ENCODE peak calls at places on chromosome 7, in five cellular contexts. S, P, W, Z and J are unnamed samples.

GRCh38 chr7:25659841-25660240 is 431.6 kb upstream of the NPVF start:
- DNase-seq in S (no peak), P (no peak), W (no peak), Z (no peak), J (no peak)

GRCh38 chr7:104011829-104012228 is 22.4 kb upstream of the RELN start:
- DNase-seq in S (no peak), P (no peak), W (no peak), Z (no peak), J (no peak)

GRCh38 chr7:75743455-75743859 is 4.7 kb upstream of the HIP1 start:
- DNase-seq in S (no peak), P (no peak), W (no peak), Z (no peak), J (no peak)

GRCh38 chr7:129574487-129574886 is 37.0 kb upstream of the NRF1 start:
- DNase-seq in S (no peak), P (peak; percentile 69), W (no peak), Z (no peak), J (no peak)

GRCh38 chr7:1662767-1663166 is 7.3 kb upstream of the ELFN1 start:
- DNase-seq in S (no peak), P (no peak), W (peak; percentile 25), Z (no peak), J (no peak)

GRCh38 chr7:46696741-46697140 is 775.7 kb upstream of the IGFBP3 start:
- DNase-seq in S (no peak), P (no peak), W (no peak), Z (no peak), J (no peak)

GRCh38 chr7:117283371-117283770 is 39.5 kb downstream of the WNT2 start:
- DNase-seq in S (no peak), P (no peak), W (no peak), Z (no peak), J (no peak)

GRCh38 chr7:10838205-10838604 is 135.5 kb upstream of the PHF14 start:
- DNase-seq in S (no peak), P (no peak), W (no peak), Z (no peak), J (no peak)

GRCh38 chr7:106365252-106366005 is 80.6 kb upstream of the NAMPT start:
- DNase-seq in S (no peak), P (no peak), W (no peak), Z (no peak), J (peak; percentile 16)

GRCh38 chr7:77651544-77652162 is 44.6 kb upstream of the RSBN1L start:
- DNase-seq in S (peak; percentile 13), P (peak; percentile 54), W (no peak), Z (peak; percentile 58), J (peak; percentile 81)

GRCh38 chr7:81685263-81685868 is 84.5 kb downstream of the HGF start:
- DNase-seq in S (no peak), P (no peak), W (no peak), Z (no peak), J (no peak)

GRCh38 chr7:102279537-102280400 is 6.9 kb upstream of the SH2B2 start:
- DNase-seq in S (peak; percentile 27), P (peak; percentile 47), W (peak; percentile 84), Z (peak; percentile 88), J (peak; percentile 94)

GRCh38 chr7:105131033-105131656 is 117.1 kb downstream of the KMT2E start:
- DNase-seq in S (no peak), P (no peak), W (no peak), Z (no peak), J (no peak)

GRCh38 chr7:99004216-99004615 is 125.9 kb downstream of the TRRAP start:
- DNase-seq in S (no peak), P (no peak), W (no peak), Z (no peak), J (no peak)

GRCh38 chr7:73761854-73762658 is 8.0 kb downstream of the CLDN3 start:
- DNase-seq in S (no peak), P (no peak), W (peak; percentile 75), Z (no peak), J (no peak)

GRCh38 chr7:30870821-30871518 is 40.7 kb upstream of the AQP1 start:
- DNase-seq in S (no peak), P (no peak), W (no peak), Z (no peak), J (no peak)

DNA sequence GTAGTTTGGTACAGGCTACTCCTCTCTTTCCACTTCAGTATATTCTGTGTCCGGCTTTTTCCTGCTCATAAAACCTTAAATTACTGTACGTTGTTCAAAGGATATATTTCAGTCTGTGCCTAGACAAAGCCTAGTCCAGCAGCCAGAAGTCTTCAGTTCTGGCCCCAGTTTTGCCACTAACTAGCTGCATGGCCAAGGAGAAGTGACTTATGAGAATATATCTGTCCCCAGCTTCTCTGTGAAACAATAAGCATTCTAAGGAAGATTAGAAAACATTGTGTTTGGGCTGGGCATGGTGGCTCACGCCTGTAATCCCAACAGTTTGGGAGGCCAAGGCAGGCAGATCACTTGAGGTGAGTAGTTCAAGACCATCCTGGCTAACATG is 105.0 kb upstream of the HDAC9 start:
- DNase-seq in S (no peak), P (no peak), W (no peak), Z (no peak), J (no peak)
- H2AFZ ChIP-seq in S (no peak overlapping the region), P (peak overlapping the region; percentile 56), W (no peak overlapping the region), Z (no peak overlapping the region), J (no peak overlapping the region)

GRCh38 chr7:79982151-79982770 is 152.4 kb upstream of the GNAI1 start:
- DNase-seq in S (no peak), P (peak; percentile 32), W (no peak), Z (no peak), J (no peak)
- H3K4me2 ChIP-seq in S (no peak overlapping the region), P (peak overlapping the region; percentile 34), W (no peak overlapping the region), Z (no peak overlapping the region), J (no peak overlapping the region)

DNA sequence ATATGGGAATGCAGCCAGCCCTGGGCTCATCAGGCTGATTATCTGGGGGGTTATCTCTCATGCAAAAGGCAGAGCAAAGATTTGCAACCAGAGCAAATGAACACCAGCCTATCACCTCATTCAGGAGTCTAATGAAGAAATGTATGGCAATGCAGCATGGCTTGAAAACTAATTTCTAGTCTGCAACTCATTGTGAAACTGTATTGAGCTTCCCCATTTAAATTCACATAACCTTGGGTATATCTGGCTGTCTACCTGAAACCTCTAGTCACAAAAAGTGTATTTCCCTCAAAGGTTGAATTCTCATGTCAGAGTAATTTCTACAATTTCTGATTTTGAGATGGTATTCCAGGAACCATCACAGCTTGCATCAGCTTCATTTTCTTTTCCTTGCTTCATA is 240.0 kb downstream of the SDHAF3 start:
- DNase-seq in S (no peak), P (no peak), W (no peak), Z (no peak), J (no peak)
- H3K4me1 ChIP-seq in S (no peaks in the 10 kb centered on the region), P (no peaks in the 10 kb centered on the region), W (no peaks in the 10 kb centered on the region), Z (no peaks in the 10 kb centered on the region), J (no peaks in the 10 kb centered on the region)

GRCh38 chr7:44238116-44238695 is 37.4 kb downstream of the YKT6 start:
- DNase-seq in S (no peak), P (no peak), W (no peak), Z (no peak), J (no peak)

GRCh38 chr7:44242091-44242490 is 41.3 kb downstream of the YKT6 start:
- DNase-seq in S (no peak), P (no peak), W (no peak), Z (no peak), J (no peak)

GRCh38 chr7:44240983-44241510 is 40.3 kb downstream of the YKT6 start:
- DNase-seq in S (peak; percentile 66), P (peak; percentile 63), W (peak; percentile 87), Z (peak; percentile 91), J (peak; percentile 88)

GRCh38 chr7:44239361-44239760 is 38.6 kb downstream of the YKT6 start:
- DNase-seq in S (no peak), P (no peak), W (no peak), Z (no peak), J (no peak)

GRCh38 chr7:44240376-44240775 is 39.6 kb downstream of the YKT6 start:
- DNase-seq in S (no peak), P (no peak), W (no peak), Z (no peak), J (no peak)
- H2AFZ ChIP-seq in S (no peak overlapping the region), P (no peak overlapping the region), W (no peak overlapping the region), Z (peak overlapping the region; percentile 78), J (no peak overlapping the region)

GRCh38 chr7:120827719-120828118 is 30.2 kb downstream of the TSPAN12 start:
- DNase-seq in S (no peak), P (no peak), W (no peak), Z (no peak), J (no peak)

GRCh38 chr7:120829487-120829886 is 28.5 kb downstream of the TSPAN12 start:
- DNase-seq in S (no peak), P (no peak), W (no peak), Z (no peak), J (no peak)

GRCh38 chr7:120825152-120825551 is 32.8 kb downstream of the TSPAN12 start:
- DNase-seq in S (no peak), P (no peak), W (no peak), Z (no peak), J (no peak)

GRCh38 chr7:120828528-120828927 is 29.4 kb downstream of the TSPAN12 start:
- DNase-seq in S (no peak), P (no peak), W (no peak), Z (no peak), J (no peak)

GRCh38 chr7:120825576-120825975 is 32.4 kb downstream of the TSPAN12 start:
- DNase-seq in S (no peak), P (no peak), W (no peak), Z (no peak), J (no peak)
- H3K4me2 ChIP-seq in S (no peak overlapping the region), P (no peak overlapping the region), W (no peak overlapping the region), Z (no peak overlapping the region), J (no peak overlapping the region)

GRCh38 chr7:35694784-35695627 is at the start of gene HERPUD2:
- DNase-seq in S (peak; percentile 81), P (peak; percentile 91), W (peak; percentile 95), Z (peak; percentile 92), J (peak; percentile 95)
- H3K4me1 ChIP-seq in S (peaks cover 34% of the 10 kb centered on the region), P (peaks cover 47% of the 10 kb centered on the region), W (peaks cover 4% of the 10 kb centered on the region), Z (peaks cover 40% of the 10 kb centered on the region), J (peaks cover 41% of the 10 kb centered on the region)

GRCh38 chr7:27617651-27618381 is 44.9 kb downstream of the HIBADH start:
- DNase-seq in S (no peak), P (no peak), W (no peak), Z (no peak), J (no peak)
- H2AFZ ChIP-seq in S (no peak overlapping the region), P (no peak overlapping the region), W (no peak overlapping the region), Z (no peak overlapping the region), J (no peak overlapping the region)

GRCh38 chr7:151240536-151240935 is 8.0 kb downstream of the SMARCD3 start:
- DNase-seq in S (no peak), P (no peak), W (no peak), Z (no peak), J (no peak)
- H3K4me2 ChIP-seq in S (no peak overlapping the region), P (no peak overlapping the region), W (no peak overlapping the region), Z (no peak overlapping the region), J (no peak overlapping the region)

GRCh38 chr7:150373049-150373801 is 4.6 kb downstream of the REPIN1 start:
- DNase-seq in S (no peak), P (no peak), W (peak; percentile 34), Z (peak; percentile 45), J (no peak)
- H3K4me1 ChIP-seq in S (peaks cover 19% of the 10 kb centered on the region), P (peaks cover 30% of the 10 kb centered on the region), W (peaks cover 12% of the 10 kb centered on the region), Z (peaks cover 62% of the 10 kb centered on the region), J (peaks cover 22% of the 10 kb centered on the region)

DNA sequence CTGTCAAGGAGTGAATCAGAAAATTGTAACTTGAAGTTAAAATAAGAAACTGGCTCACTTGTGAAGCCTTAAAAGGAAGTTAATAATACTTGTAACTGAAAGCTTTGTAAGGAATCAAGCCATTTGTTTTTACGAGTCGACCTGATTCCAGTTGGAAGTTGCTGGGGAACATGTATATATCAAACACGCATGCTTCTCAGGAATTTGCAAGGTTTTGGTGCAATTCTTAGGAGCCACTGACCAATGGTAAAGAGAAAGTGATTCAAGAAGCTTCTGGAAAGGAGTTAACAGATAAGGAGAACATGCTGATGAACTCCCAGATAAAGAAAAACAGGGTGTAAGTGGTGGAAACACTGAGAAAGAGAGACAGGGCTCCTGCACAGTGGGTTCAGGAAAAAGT is 56.4 kb downstream of the ETV1 start:
- DNase-seq in S (no peak), P (no peak), W (no peak), Z (no peak), J (peak; percentile 29)
- H2AFZ ChIP-seq in S (no peak overlapping the region), P (no peak overlapping the region), W (no peak overlapping the region), Z (no peak overlapping the region), J (no peak overlapping the region)